ENCODE peak calls at places on chromosomes 7 and 10, in four cellular contexts. B is AG10803, T is kidney epithelial cell, I is AG09309. K is an unnamed sample.

GRCh38 chr10:71285180-71285545 is 33.9 kb upstream of the SLC29A3 start:
- DNase-seq in B (no peak), I (no peak), T (no peak), K (peak)

GRCh38 chr7:103569621-103570305 is 123.8 kb upstream of the SLC26A5 start:
- DNase-seq in B (no peak), I (no peak), T (no peak), K (no peak)

GRCh38 chr7:18125536-18125935 is 97.9 kb upstream of the PRPS1L1 start:
- DNase-seq in T (no peak), I (no peak), B (peak), K (peak)

GRCh38 chr10:59864141-59864962 is 42.0 kb downstream of the CCDC6 start:
- DNase-seq in T (no peak), I (no peak), B (no peak), K (no peak)

GRCh38 chr10:128095023-128095752 is 31.0 kb downstream of the MKI67 start:
- DNase-seq in B (no peak), I (no peak), T (no peak), K (no peak)

GRCh38 chr7:115230882-115231508 is 309.1 kb downstream of the MDFIC start:
- DNase-seq in B (peak), I (peak), T (peak), K (peak)

GRCh38 chr7:10643545-10643944 is 330.1 kb upstream of the PHF14 start:
- DNase-seq in B (no peak), I (no peak), T (no peak), K (no peak)

GRCh38 chr7:15007507-15007906 is 105.0 kb upstream of the DGKB start:
- DNase-seq in B (no peak), T (no peak), I (no peak), K (peak)

GRCh38 chr10:72810976-72811375 is 82.6 kb upstream of the OIT3 start:
- DNase-seq in T (no peak), B (no peak), I (no peak), K (no peak)

GRCh38 chr10:72814134-72814790 is 79.3 kb upstream of the OIT3 start:
- DNase-seq in I (no peak), T (no peak), B (peak), K (peak)

GRCh38 chr10:72812798-72813430 is 80.6 kb upstream of the OIT3 start:
- DNase-seq in T (peak), B (peak), I (peak), K (peak)

GRCh38 chr10:72809033-72809432 is 84.5 kb upstream of the OIT3 start:
- DNase-seq in B (no peak), T (no peak), I (no peak), K (no peak)

GRCh38 chr10:72812415-72812797 is 81.1 kb upstream of the OIT3 start:
- DNase-seq in I (no peak), B (no peak), T (no peak), K (no peak)
- H3K4me3 ChIP-seq in I (no peak), B (no peak), T (no peak), K (no peak)

DNA sequence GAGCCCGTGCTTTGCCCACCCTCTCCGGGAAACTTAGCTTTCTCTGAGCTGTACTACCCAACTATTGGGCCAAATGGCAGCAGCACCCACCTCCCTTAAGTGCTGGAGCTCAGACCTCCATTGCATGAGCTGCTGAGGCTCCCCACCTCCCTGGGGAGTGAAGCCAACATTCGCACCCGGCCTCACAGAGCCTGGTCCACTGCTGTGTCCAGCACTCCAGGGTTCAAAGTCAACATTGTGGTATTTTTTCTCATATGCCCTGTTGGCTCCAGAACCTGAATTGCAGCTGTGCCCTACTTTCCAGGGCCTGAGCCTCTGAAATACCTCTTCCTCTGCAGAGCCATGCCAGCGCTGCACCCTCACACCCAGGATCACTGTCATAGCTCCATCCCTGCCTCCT is 29.7 kb downstream of the ITGA8 start:
- DNase-seq in I (no peak), T (no peak), B (no peak), K (no peak)
- TF ChIP-seq CTCF in I (no peak), T (no peak), B (no peak), K (no peak)

GRCh38 chr7:152666078-152666477 is 9.9 kb downstream of the XRCC2 start:
- DNase-seq in T (no peak), B (no peak), I (no peak), K (no peak)
- H3K4me3 ChIP-seq in T (no peak), B (no peak), I (no peak), K (no peak)

DNA sequence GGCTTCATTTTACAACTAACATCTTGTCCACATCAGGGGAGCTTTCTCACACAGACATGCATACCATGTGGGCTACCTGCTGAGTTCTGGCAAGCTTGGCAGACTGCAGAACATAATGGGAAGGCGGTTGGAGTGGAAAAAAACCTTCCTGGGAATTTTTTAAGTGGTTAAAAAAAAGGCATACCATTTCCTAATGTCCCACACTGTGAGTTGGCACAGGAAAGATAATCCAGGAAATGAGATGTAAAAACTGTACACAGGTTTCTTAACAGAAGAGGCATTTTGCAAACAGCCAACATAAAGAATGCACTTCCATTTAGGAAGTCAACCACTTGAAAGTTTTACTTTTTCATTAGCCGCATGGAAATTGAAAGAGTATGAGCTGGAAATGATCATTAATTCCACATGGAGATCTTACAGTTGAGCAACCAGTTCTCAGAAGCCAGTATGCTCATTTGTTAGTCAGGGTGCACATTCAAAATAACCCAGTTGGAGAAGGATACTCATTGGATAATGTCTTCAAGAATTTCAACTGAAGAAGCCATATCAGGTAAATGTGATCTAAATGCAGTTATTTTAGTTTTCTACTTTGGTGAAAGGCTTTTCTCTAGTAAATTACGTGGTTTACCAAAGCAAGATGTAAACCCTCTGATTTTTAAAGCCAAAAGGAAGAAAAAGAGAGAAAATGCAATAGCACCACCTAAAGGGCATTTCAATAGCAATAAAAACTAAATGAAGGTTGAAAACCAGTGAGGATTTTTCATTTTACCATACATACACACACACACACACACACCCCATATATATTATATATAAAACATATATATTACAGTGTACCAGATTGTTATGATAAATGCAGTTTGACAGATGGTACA is 194.0 kb downstream of the TAX1BP1 start:
- DNase-seq in I (peak), B (peak), T (no peak), K (no peak)
- TF ChIP-seq CTCF in I (no peak), B (peak), T (peak), K (peak)

DNA sequence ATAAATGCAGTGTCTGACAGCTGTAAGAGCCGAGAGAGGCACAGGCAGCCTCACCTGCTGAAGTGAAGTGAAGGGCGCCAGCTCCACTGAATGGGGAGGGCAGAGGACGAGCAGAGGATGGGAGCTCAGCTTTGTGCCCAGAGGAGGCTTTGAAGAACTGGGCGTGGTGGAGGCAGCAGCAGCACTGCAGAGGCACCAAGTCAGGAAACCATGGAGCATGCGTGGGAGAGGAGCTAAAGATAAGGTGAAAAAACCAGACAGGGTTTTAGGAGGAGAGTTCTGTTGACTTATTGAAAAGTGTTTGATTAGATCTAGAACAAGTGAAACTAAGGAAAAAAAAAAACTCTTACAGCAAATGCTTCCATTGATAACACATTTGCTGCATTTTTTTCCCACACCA is 216.4 kb downstream of the CXCL12 start:
- DNase-seq in I (no peak), T (no peak), B (no peak), K (no peak)
- H3K4me3 ChIP-seq in I (no peak), T (no peak), B (no peak), K (no peak)

DNA sequence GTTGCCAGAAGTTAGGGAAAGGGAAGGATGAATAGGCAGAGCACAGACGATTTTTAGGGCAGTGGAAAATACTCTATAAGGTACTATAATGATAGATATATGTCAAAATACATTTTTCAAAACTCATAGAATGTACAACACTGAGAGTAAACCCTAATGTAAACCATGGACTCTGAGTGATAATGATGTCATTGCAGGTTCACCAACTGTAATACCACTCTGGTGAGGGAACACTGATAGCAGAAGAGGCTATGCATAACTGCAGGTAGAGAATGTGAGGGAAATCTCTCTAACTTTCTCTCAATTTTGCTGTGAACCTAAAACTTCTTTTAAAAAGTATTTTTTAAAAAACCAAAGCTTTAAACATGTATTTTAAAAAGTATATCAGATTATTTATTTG is 22.1 kb downstream of the POT1 start:
- DNase-seq in B (no peak), T (no peak), I (no peak), K (no peak)
- TF ChIP-seq CTCF in B (no peak), T (no peak), I (no peak), K (no peak)

GRCh38 chr10:2222631-2223030 is 485.3 kb upstream of the ADARB2 start:
- DNase-seq in T (no peak), B (no peak), I (no peak), K (no peak)
- H3K4me3 ChIP-seq in T (no peak), B (no peak), I (no peak), K (no peak)

DNA sequence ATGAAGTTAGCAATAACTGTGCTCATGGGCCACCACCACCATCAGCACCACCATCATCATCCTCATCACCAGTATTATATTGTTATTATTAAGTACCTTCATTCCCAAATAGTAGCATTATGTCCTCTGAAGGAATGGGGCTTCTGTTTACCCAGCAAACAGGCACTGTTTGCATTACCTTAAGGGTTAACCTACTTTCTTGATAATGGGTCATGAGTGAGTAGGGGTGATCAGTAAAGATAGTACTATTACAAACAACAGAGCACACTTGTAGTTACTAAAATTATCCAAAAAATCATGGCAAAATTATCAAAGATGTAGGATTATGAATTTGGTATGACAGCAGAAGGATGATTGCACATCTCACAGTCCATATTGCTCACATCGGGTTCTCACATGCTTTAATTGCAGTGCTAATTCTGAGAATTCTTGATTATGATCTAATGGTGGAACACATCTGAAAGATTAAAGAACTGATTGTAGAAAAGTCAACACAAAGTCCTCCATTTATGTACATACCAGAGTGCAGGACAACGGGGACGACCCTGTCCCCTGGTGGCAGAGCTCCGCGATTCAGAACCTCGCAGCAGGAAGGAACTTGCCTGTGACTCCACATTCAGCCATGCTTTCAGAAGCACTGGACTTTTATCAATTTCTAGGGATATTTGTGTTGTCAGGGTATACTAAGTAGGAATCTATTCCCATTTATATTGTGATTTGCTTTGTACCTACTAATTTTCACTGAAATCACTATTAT is 31.0 kb downstream of the PDE1C start:
- DNase-seq in B (no peak), T (no peak), I (no peak), K (no peak)
- TF ChIP-seq CTCF in B (no peak), T (no peak), I (no peak), K (no peak)

DNA sequence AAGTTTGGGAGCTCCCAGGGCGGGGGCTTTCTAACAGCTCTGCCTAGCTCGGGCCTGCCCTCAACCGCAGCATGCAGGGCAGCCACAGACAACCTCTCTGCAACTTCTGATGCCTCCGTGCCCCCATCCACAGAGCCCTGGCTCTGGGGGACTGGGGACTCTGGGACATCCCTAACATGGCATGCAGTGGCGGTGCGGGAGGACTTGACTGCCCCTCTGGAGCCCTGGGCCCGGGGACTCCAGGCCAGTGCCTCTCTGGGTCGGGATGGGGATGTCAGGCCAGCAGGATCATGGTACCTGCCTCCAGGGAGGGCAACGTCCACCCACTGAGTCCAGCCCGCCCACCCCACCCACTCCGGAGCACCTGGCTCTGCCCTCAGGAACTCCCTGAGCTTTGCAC is 520 bp upstream of the AQP1 start:
- DNase-seq in I (no peak), T (no peak), B (no peak), K (no peak)
- H3K4me3 ChIP-seq in I (no peak), T (no peak), B (no peak), K (no peak)

DNA sequence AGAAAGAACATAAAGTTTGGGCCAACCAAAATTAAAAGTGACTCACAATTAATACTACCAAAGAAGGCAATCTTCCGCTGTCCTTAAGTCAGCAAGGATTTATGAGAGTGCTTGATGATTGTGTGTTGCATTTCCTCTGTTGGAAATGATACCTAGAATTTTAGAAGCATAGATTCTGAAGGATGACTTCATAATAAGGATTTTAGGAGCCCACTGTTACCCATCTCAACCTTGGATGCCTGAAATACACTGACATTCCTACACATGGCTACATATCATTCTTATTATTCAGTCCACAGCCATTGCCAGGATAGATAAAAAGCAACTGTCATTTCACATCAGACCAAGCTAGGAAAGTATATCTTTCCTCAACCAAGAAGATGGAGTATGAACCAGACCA is 823.8 kb downstream of the LRMDA start:
- DNase-seq in T (no peak), B (peak), I (no peak), K (no peak)
- TF ChIP-seq CTCF in T (no peak), B (no peak), I (no peak), K (no peak)